ENCODE peak calls at places on chromosomes 2 and 18, in six cellular contexts. I, M, K, N, H and E are unnamed samples.

GRCh38 chr2:160984426-160985077 is 175.7 kb upstream of the TANK start:
- DNase-seq in I (no peak), M (no peak), K (peak; percentile 64), N (peak; percentile 77), H (no peak), E (peak; percentile 50)

GRCh38 chr2:29360016-29360784 is 245.0 kb downstream of the CLIP4 start:
- DNase-seq in I (no peak), M (no peak), K (no peak), N (no peak), H (no peak), E (no peak)

GRCh38 chr2:170886391-170886790 is 42.7 kb upstream of the GORASP2 start:
- DNase-seq in I (no peak), M (no peak), K (no peak), N (no peak), H (no peak), E (no peak)

GRCh38 chr18:52844323-52844722 is 504.3 kb downstream of the DCC start:
- DNase-seq in I (no peak), M (no peak), K (no peak), N (no peak), H (no peak), E (no peak)

GRCh38 chr2:236137066-236137465 is 31.1 kb downstream of the GBX2 start:
- DNase-seq in I (no peak), M (no peak), K (no peak), N (peak; percentile 29), H (no peak), E (no peak)

GRCh38 chr2:133878326-133878725 is 310.1 kb upstream of the NCKAP5 start:
- DNase-seq in I (no peak), M (no peak), K (no peak), N (no peak), H (no peak), E (no peak)

GRCh38 chr2:195202163-195202845 is 454.7 kb upstream of the SLC39A10 start:
- DNase-seq in I (peak; percentile 11), M (no peak), K (no peak), N (no peak), H (no peak), E (no peak)

GRCh38 chr18:37179384-37179783 is 350.5 kb downstream of the KIAA1328 start:
- DNase-seq in I (no peak), M (peak; percentile 17), K (no peak), N (no peak), H (no peak), E (no peak)

GRCh38 chr2:64141711-64142405 is 2.4 kb downstream of the PELI1 start:
- DNase-seq in I (no peak), M (no peak), K (no peak), N (no peak), H (no peak), E (no peak)

GRCh38 chr18:2223394-2223793 is 347.9 kb downstream of the METTL4 start:
- DNase-seq in I (no peak), M (peak; percentile 35), K (no peak), N (no peak), H (no peak), E (no peak)

GRCh38 chr2:231411871-231412615 is 16.5 kb downstream of the B3GNT7 start:
- DNase-seq in I (peak; percentile 10), M (peak; percentile 92), K (peak; percentile 85), N (peak; percentile 94), H (peak; percentile 97), E (peak; percentile 87)

GRCh38 chr2:101884423-101884822 is 107.3 kb upstream of the IL1R2 start:
- DNase-seq in I (no peak), M (no peak), K (no peak), N (no peak), H (no peak), E (no peak)

GRCh38 chr2:233439191-233439590 is 84.9 kb downstream of the DGKD start:
- DNase-seq in I (no peak), M (no peak), K (peak; percentile 65), N (peak; percentile 74), H (no peak), E (peak; percentile 52)

GRCh38 chr18:43735570-43735969 is 458.3 kb upstream of the SYT4 start:
- DNase-seq in I (no peak), M (no peak), K (no peak), N (no peak), H (no peak), E (no peak)

GRCh38 chr18:80088823-80089222 is 20.2 kb upstream of the ADNP2 start:
- DNase-seq in I (no peak), M (no peak), K (no peak), N (no peak), H (no peak), E (no peak)
- H3K9me3 ChIP-seq in I (no peaks in the 10 kb centered on the region), M (peaks cover 22% of the 10 kb centered on the region), K (peaks cover 43% of the 10 kb centered on the region), N (peaks cover 25% of the 10 kb centered on the region), H (no peaks in the 10 kb centered on the region), E (no peaks in the 10 kb centered on the region)

GRCh38 chr18:45232058-45232457 is 383.2 kb upstream of the SLC14A2 start:
- DNase-seq in I (no peak), M (no peak), K (no peak), N (no peak), H (no peak), E (no peak)

GRCh38 chr18:45228989-45229388 is 386.3 kb upstream of the SLC14A2 start:
- DNase-seq in I (no peak), M (no peak), K (no peak), N (no peak), H (no peak), E (no peak)

GRCh38 chr18:45222200-45222599 is 393.1 kb upstream of the SLC14A2 start:
- DNase-seq in I (no peak), M (no peak), K (no peak), N (no peak), H (no peak), E (no peak)

GRCh38 chr18:45231606-45232005 is 383.7 kb upstream of the SLC14A2 start:
- DNase-seq in I (no peak), M (no peak), K (no peak), N (no peak), H (no peak), E (no peak)

GRCh38 chr18:45227004-45227403 is 388.3 kb upstream of the SLC14A2 start:
- DNase-seq in I (no peak), M (no peak), K (no peak), N (no peak), H (no peak), E (no peak)
- H3K9me3 ChIP-seq in I (no peaks in the 10 kb centered on the region), M (no peaks in the 10 kb centered on the region), K (peaks cover 3% of the 10 kb centered on the region), N (no peaks in the 10 kb centered on the region), H (no peaks in the 10 kb centered on the region), E (no peaks in the 10 kb centered on the region)

GRCh38 chr18:47858607-47859006 is 71.9 kb downstream of the SMAD2 start:
- DNase-seq in I (no peak), M (no peak), K (no peak), N (no peak), H (no peak), E (no peak)
- H3K9me3 ChIP-seq in I (peaks cover 16% of the 10 kb centered on the region), M (peaks cover 22% of the 10 kb centered on the region), K (peaks cover 36% of the 10 kb centered on the region), N (peaks cover 21% of the 10 kb centered on the region), H (no peaks in the 10 kb centered on the region), E (no peaks in the 10 kb centered on the region)

DNA sequence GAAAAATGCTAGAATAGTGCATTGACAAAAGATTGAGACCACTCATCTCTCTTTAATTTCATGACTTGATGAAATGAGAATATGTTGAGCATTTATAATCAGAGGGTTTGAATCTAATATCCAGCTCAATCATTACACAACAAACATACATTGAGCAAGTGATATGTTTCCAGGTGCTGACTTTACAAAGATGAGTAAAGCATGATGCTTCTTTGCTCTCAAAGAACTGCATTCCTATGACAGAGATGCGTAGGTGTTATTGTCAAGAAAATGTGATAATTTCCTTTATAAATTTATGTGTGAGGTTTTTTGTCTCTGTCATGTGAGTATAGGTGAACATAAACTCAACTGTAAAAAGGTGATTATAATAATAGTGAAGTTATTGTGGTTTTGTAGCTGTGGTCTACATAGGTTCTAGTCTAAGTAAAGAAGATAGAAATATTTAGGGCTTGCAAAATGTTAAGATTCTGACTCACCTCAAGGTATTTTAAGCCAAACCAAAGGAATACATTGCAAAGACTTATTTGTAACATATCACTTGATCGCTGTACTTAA is 389.8 kb downstream of the GALNT13 start:
- DNase-seq in I (no peak), M (no peak), K (no peak), N (no peak), H (no peak), E (no peak)
- H3K9me3 ChIP-seq in I (no peaks in the 10 kb centered on the region), M (no peaks in the 10 kb centered on the region), K (no peaks in the 10 kb centered on the region), N (no peaks in the 10 kb centered on the region), H (no peaks in the 10 kb centered on the region), E (no peaks in the 10 kb centered on the region)

DNA sequence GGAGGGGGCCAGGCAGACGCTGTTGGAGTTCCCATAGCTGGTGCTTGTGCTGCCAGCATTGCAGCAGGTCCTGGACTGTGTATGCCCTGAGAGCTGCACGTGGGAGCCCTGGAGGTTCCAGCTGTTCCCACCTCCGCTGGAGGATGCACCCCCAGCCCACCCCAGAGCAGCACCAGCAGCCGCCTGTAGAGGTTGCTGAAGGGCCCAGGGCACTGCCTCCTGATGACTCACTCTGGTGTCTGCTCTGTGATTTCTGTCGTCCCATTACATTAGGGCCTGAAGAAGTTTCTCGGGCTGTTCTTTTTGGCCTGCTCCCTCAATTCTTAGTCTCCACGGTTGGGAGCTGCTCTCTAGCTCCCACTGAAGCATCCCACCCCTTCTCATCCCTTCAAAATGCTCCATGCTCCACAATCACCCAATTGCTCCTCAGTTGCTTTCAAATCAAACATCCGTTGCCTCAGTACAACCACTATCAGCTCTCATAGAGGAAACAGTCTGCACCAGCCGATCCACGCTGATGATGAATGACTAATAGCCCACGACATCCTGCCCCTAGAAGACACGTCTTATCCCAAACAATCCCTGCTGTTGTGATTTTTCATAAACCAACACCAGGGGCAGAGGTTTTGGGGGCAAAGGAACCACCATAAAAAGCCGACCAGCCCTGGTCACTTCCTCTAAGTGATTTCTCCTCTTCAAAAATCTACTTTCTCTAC is 65.2 kb upstream of the RNF152 start:
- DNase-seq in I (no peak), M (no peak), K (no peak), N (no peak), H (no peak), E (no peak)
- H3K9me3 ChIP-seq in I (no peaks in the 10 kb centered on the region), M (no peaks in the 10 kb centered on the region), K (no peaks in the 10 kb centered on the region), N (no peaks in the 10 kb centered on the region), H (no peaks in the 10 kb centered on the region), E (no peaks in the 10 kb centered on the region)

DNA sequence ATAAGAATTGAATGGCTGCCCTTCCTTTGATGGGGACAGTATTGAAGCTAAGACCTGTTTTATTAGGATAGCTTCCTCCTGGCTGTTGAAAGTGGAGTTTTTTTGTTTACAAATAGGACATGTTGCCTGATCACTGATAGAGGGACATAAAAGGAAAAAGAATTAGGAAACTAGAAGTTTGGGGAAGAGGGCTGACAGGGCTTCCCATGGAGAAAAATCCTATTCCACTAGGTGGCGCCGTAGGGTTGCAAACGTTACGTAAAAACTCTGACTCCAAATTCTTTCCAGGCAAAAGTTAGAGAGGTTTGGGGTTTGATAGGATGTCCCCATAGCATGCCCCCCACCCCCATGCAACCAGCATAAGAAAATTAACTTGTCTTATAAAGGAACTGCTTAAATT is 11.1 kb upstream of the RBFA start:
- DNase-seq in I (no peak), M (no peak), K (no peak), N (no peak), H (no peak), E (no peak)
- H3K9me3 ChIP-seq in I (peaks cover 17% of the 10 kb centered on the region), M (peaks cover 35% of the 10 kb centered on the region), K (peaks cover 88% of the 10 kb centered on the region), N (peaks cover 61% of the 10 kb centered on the region), H (no peaks in the 10 kb centered on the region), E (peaks cover 78% of the 10 kb centered on the region)

DNA sequence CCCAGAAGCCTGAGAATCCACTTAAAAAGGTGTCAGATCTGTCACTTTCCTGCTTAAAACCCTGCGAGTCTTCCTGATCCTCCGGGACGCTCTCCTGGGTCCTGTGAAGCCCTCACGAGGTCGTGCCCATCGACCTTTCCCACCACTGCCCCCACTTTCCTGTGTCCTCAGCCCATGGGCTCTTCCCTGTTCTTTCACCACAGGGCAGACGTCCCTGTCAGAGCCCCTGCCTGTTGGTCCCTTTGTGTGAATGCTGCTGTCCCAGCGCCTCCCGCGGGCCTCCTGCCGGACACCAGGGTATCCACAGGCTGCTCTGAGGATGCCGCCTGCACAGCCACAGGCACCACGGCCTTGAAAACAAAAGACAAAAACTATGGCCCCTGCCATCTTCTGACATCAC is 125.6 kb downstream of the TMEM18 start:
- DNase-seq in I (no peak), M (no peak), K (no peak), N (no peak), H (no peak), E (no peak)
- H3K9me3 ChIP-seq in I (no peaks in the 10 kb centered on the region), M (no peaks in the 10 kb centered on the region), K (no peaks in the 10 kb centered on the region), N (no peaks in the 10 kb centered on the region), H (no peaks in the 10 kb centered on the region), E (no peaks in the 10 kb centered on the region)